ENCODE peak calls at places on chromosomes 13 and 19, in seven cellular contexts. K, G, Z, Y, Q, R and S are unnamed samples.

GRCh38 chr19:29855087-29855486 is 43.3 kb downstream of the CCNE1 start:
- DNase-seq in K (no peak), G (no peak), Z (peak), Y (no peak), Q (no peak), R (no peak), S (no peak)

GRCh38 chr13:36530050-36530789 is 97.9 kb downstream of the CCNA1 start:
- DNase-seq in K (no peak), G (peak), Z (no peak), Y (no peak), Q (no peak), R (no peak), S (no peak)

GRCh38 chr13:73809561-73809960 is 324.6 kb downstream of the KLF12 start:
- DNase-seq in K (no peak), G (peak), Z (no peak), Y (no peak), Q (no peak), R (no peak), S (no peak)

GRCh38 chr19:57587529-57587928 is 3.6 kb downstream of the ZIK1 start:
- DNase-seq in K (no peak), G (peak), Z (no peak), Y (no peak), Q (peak), R (no peak), S (no peak)

GRCh38 chr19:19554074-19555023 is 16.3 kb downstream of the CILP2 start:
- DNase-seq in K (no peak), G (peak), Z (peak), Y (no peak), Q (no peak), R (peak), S (no peak)

GRCh38 chr19:41606215-41606837 is 20.5 kb downstream of the CEACAM4 start:
- DNase-seq in K (no peak), G (no peak), Z (no peak), Y (no peak), Q (no peak), R (no peak), S (no peak)

GRCh38 chr19:22606212-22606553 is 27.9 kb upstream of the ZNF492 start:
- DNase-seq in K (no peak), G (no peak), Z (no peak), Y (no peak), Q (no peak), R (no peak), S (no peak)

GRCh38 chr19:29927944-29928669 is 13.9 kb upstream of the URI1 start:
- DNase-seq in K (no peak), G (no peak), Z (peak), Y (no peak), Q (no peak), R (no peak), S (no peak)

GRCh38 chr13:97026759-97027555 is 32.7 kb upstream of the OXGR1 start:
- DNase-seq in K (no peak), G (peak), Z (no peak), Y (no peak), Q (no peak), R (no peak), S (no peak)

GRCh38 chr13:24630851-24631341 is 49.3 kb upstream of the ATP12A start:
- DNase-seq in K (no peak), G (no peak), Z (no peak), Y (no peak), Q (no peak), R (no peak), S (no peak)

GRCh38 chr13:28609381-28609780 is 49.5 kb upstream of the POMP start:
- DNase-seq in K (no peak), G (no peak), Z (no peak), Y (no peak), Q (no peak), R (no peak), S (no peak)

GRCh38 chr13:95337597-95337996 is 36.3 kb upstream of the ABCC4 start:
- DNase-seq in K (no peak), G (no peak), Z (no peak), Y (no peak), Q (no peak), R (no peak), S (no peak)

GRCh38 chr19:48480151-48480475 is 10.9 kb downstream of the CYTH2 start:
- DNase-seq in K (no peak), G (peak), Z (peak), Y (no peak), Q (no peak), R (no peak), S (no peak)

GRCh38 chr13:97307882-97308624 is 85.9 kb downstream of the MBNL2 start:
- DNase-seq in K (no peak), G (peak), Z (peak), Y (no peak), Q (no peak), R (peak), S (no peak)

GRCh38 chr13:49063526-49063925 is 87.8 kb downstream of the FNDC3A start:
- DNase-seq in K (no peak), G (peak), Z (no peak), Y (no peak), Q (no peak), R (no peak), S (no peak)

GRCh38 chr13:26983533-26984315 is 187.9 kb downstream of the USP12 start:
- DNase-seq in K (no peak), G (no peak), Z (no peak), Y (no peak), Q (no peak), R (no peak), S (no peak)

GRCh38 chr13:46553521-46553885 is 533 bp downstream of the LRCH1 start:
- DNase-seq in K (no peak), G (no peak), Z (peak), Y (no peak), Q (no peak), R (peak), S (no peak)

GRCh38 chr13:41311607-41312500 is 787 bp downstream of the NAA16 start:
- DNase-seq in K (peak), G (peak), Z (peak), Y (no peak), Q (no peak), R (peak), S (no peak)

GRCh38 chr13:29908411-29908810 is 58.0 kb upstream of the UBL3 start:
- DNase-seq in K (no peak), G (peak), Z (no peak), Y (no peak), Q (no peak), R (no peak), S (no peak)

GRCh38 chr19:33469171-33470039 is 52.2 kb downstream of the PEPD start:
- DNase-seq in K (no peak), G (no peak), Z (no peak), Y (no peak), Q (no peak), R (no peak), S (no peak)

GRCh38 chr13:45834411-45834994 is 17.1 kb downstream of the SIAH3 start:
- DNase-seq in K (no peak), G (no peak), Z (no peak), Y (no peak), Q (no peak), R (no peak), S (no peak)

GRCh38 chr19:13946414-13946813 is 5.9 kb upstream of the DCAF15 start:
- DNase-seq in K (no peak), G (no peak), Z (no peak), Y (no peak), Q (no peak), R (no peak), S (no peak)

GRCh38 chr13:99822820-99823219 is 148.7 kb downstream of the ZIC5 start:
- DNase-seq in K (no peak), G (no peak), Z (no peak), Y (no peak), Q (no peak), R (no peak), S (no peak)